ENCODE peak calls at places on chromosomes 6 and 20, in four cellular contexts. One of them, this sample, is unnamed.

GRCh38 chr6:24779416-24779815 is 4.7 kb downstream of the GMNN start:
- DNase-seq in uterus: no peak
- DNase-seq in CD8-positive, alpha-beta memory T cell: no peak
- DNase-seq in Peyer's patch: no peak
- DNase-seq in this sample: no peak

GRCh38 chr6:38443341-38443740 is 196.4 kb downstream of the BTBD9 start:
- DNase-seq in Peyer's patch: no peak
- DNase-seq in CD8-positive, alpha-beta memory T cell: no peak
- DNase-seq in uterus: no peak
- DNase-seq in this sample: no peak

GRCh38 chr6:149275621-149276020 is 41.9 kb upstream of the TAB2 start:
- DNase-seq in Peyer's patch: no peak
- DNase-seq in CD8-positive, alpha-beta memory T cell: no peak
- DNase-seq in uterus: no peak
- DNase-seq in this sample: no peak

GRCh38 chr6:121055572-121056163 is 278.6 kb downstream of the TBC1D32 start:
- DNase-seq in Peyer's patch: no peak
- DNase-seq in uterus: no peak
- DNase-seq in CD8-positive, alpha-beta memory T cell: peak; percentile 19
- DNase-seq in this sample: no peak

GRCh38 chr6:27882624-27883023 is 29.6 kb downstream of the OR2B2 start:
- DNase-seq in Peyer's patch: no peak
- DNase-seq in uterus: no peak
- DNase-seq in CD8-positive, alpha-beta memory T cell: no peak
- DNase-seq in this sample: no peak

GRCh38 chr6:36657265-36657664 is 21.2 kb upstream of the CDKN1A start:
- DNase-seq in CD8-positive, alpha-beta memory T cell: no peak
- DNase-seq in uterus: no peak
- DNase-seq in Peyer's patch: no peak
- DNase-seq in this sample: no peak

GRCh38 chr20:8309638-8310037 is 177.6 kb downstream of the PLCB1 start:
- DNase-seq in CD8-positive, alpha-beta memory T cell: no peak
- DNase-seq in Peyer's patch: no peak
- DNase-seq in uterus: no peak
- DNase-seq in this sample: no peak

GRCh38 chr20:58895796-58896180 is 43.3 kb downstream of the GNAS start:
- DNase-seq in uterus: no peak
- DNase-seq in CD8-positive, alpha-beta memory T cell: no peak
- DNase-seq in Peyer's patch: no peak
- DNase-seq in this sample: no peak

GRCh38 chr20:57148266-57148665 is 118.2 kb downstream of the BMP7 start:
- DNase-seq in CD8-positive, alpha-beta memory T cell: no peak
- DNase-seq in Peyer's patch: no peak
- DNase-seq in uterus: no peak
- DNase-seq in this sample: peak; percentile 32

GRCh38 chr6:73732845-73733675 is 37.1 kb downstream of the CD109 start:
- DNase-seq in CD8-positive, alpha-beta memory T cell: peak; percentile 56
- DNase-seq in Peyer's patch: peak; percentile 65
- DNase-seq in uterus: peak; percentile 71
- DNase-seq in this sample: peak; percentile 77

GRCh38 chr20:35134900-35135299 is 12.2 kb downstream of the EDEM2 start:
- DNase-seq in uterus: no peak
- DNase-seq in Peyer's patch: no peak
- DNase-seq in CD8-positive, alpha-beta memory T cell: no peak
- DNase-seq in this sample: no peak

GRCh38 chr6:88008411-88008810 is 39.2 kb upstream of the SPACA1 start:
- DNase-seq in uterus: no peak
- DNase-seq in Peyer's patch: no peak
- DNase-seq in CD8-positive, alpha-beta memory T cell: no peak
- DNase-seq in this sample: no peak

DNA sequence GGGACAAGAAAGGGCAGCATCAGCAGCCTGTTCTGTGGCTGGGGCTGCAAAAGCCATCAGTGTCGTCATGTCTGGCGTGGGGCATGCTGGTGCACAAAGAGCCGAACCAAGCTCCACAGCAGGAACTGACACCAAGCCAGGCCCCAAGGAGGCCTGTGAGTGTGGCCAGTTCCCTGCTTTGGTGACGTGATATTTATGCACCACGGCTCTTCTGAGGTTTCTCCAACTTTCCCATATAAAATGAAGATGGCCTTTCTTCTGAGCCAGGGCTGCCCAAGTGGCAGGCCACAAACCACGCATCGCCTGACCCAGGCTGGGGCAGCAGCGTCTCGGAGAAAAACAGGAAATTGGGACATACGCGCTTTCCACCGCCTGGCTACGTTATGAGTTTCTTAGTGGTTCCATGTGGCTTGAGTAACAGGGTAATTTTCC is 109.9 kb downstream of the RIN2 start:
- DNase-seq in CD8-positive, alpha-beta memory T cell: no peak
- DNase-seq in Peyer's patch: no peak
- DNase-seq in uterus: no peak
- DNase-seq in this sample: no peak
- H3K27ac ChIP-seq in CD8-positive, alpha-beta memory T cell: no peak overlapping the region
- H3K27ac ChIP-seq in Peyer's patch: no peak overlapping the region
- H3K27ac ChIP-seq in uterus: no peak overlapping the region
- H3K27ac ChIP-seq in this sample: no peak overlapping the region

GRCh38 chr6:29964553-29964903 is 22.2 kb downstream of the HLA-A start:
- DNase-seq in CD8-positive, alpha-beta memory T cell: no peak
- DNase-seq in Peyer's patch: no peak
- DNase-seq in uterus: no peak
- DNase-seq in this sample: no peak

GRCh38 chr6:29967379-29968010 is 25.2 kb downstream of the HLA-A start:
- DNase-seq in Peyer's patch: no peak
- DNase-seq in CD8-positive, alpha-beta memory T cell: no peak
- DNase-seq in uterus: no peak
- DNase-seq in this sample: no peak

GRCh38 chr6:29964904-29965872 is 22.9 kb downstream of the HLA-A start:
- DNase-seq in uterus: peak; percentile 72
- DNase-seq in CD8-positive, alpha-beta memory T cell: peak; percentile 80
- DNase-seq in Peyer's patch: peak; percentile 77
- DNase-seq in this sample: peak; percentile 79

GRCh38 chr6:29968130-29968529 is 25.8 kb downstream of the HLA-A start:
- DNase-seq in uterus: no peak
- DNase-seq in CD8-positive, alpha-beta memory T cell: no peak
- DNase-seq in Peyer's patch: no peak
- DNase-seq in this sample: no peak

GRCh38 chr6:29965873-29966601 is 23.7 kb downstream of the HLA-A start:
- DNase-seq in uterus: peak; percentile 73
- DNase-seq in Peyer's patch: peak; percentile 88
- DNase-seq in CD8-positive, alpha-beta memory T cell: peak; percentile 53
- DNase-seq in this sample: peak; percentile 95
- H3K4me3 ChIP-seq in uterus: peak overlapping the region; percentile 11
- H3K4me3 ChIP-seq in Peyer's patch: peak overlapping the region; percentile 33
- H3K4me3 ChIP-seq in CD8-positive, alpha-beta memory T cell: peak overlapping the region; percentile 69
- H3K4me3 ChIP-seq in this sample: peak overlapping the region; percentile 12

GRCh38 chr6:43935921-43936320 is 165.9 kb downstream of the VEGFA start:
- DNase-seq in Peyer's patch: no peak
- DNase-seq in uterus: peak; percentile 11
- DNase-seq in CD8-positive, alpha-beta memory T cell: no peak
- DNase-seq in this sample: no peak

GRCh38 chr6:43932259-43932900 is 162.4 kb downstream of the VEGFA start:
- DNase-seq in CD8-positive, alpha-beta memory T cell: no peak
- DNase-seq in uterus: no peak
- DNase-seq in Peyer's patch: no peak
- DNase-seq in this sample: peak; percentile 1

GRCh38 chr6:43933111-43933885 is 163.3 kb downstream of the VEGFA start:
- DNase-seq in uterus: peak; percentile 59
- DNase-seq in CD8-positive, alpha-beta memory T cell: no peak
- DNase-seq in Peyer's patch: peak; percentile 34
- DNase-seq in this sample: peak; percentile 41

GRCh38 chr6:43934803-43935602 is 165.0 kb downstream of the VEGFA start:
- DNase-seq in CD8-positive, alpha-beta memory T cell: no peak
- DNase-seq in uterus: peak; percentile 18
- DNase-seq in Peyer's patch: no peak
- DNase-seq in this sample: no peak

GRCh38 chr6:43934183-43934802 is 164.3 kb downstream of the VEGFA start:
- DNase-seq in Peyer's patch: no peak
- DNase-seq in uterus: no peak
- DNase-seq in CD8-positive, alpha-beta memory T cell: no peak
- DNase-seq in this sample: no peak
- H3K27ac ChIP-seq in Peyer's patch: no peak overlapping the region
- H3K27ac ChIP-seq in uterus: peak overlapping the region; percentile 30
- H3K27ac ChIP-seq in CD8-positive, alpha-beta memory T cell: no peak overlapping the region
- H3K27ac ChIP-seq in this sample: no peak overlapping the region

DNA sequence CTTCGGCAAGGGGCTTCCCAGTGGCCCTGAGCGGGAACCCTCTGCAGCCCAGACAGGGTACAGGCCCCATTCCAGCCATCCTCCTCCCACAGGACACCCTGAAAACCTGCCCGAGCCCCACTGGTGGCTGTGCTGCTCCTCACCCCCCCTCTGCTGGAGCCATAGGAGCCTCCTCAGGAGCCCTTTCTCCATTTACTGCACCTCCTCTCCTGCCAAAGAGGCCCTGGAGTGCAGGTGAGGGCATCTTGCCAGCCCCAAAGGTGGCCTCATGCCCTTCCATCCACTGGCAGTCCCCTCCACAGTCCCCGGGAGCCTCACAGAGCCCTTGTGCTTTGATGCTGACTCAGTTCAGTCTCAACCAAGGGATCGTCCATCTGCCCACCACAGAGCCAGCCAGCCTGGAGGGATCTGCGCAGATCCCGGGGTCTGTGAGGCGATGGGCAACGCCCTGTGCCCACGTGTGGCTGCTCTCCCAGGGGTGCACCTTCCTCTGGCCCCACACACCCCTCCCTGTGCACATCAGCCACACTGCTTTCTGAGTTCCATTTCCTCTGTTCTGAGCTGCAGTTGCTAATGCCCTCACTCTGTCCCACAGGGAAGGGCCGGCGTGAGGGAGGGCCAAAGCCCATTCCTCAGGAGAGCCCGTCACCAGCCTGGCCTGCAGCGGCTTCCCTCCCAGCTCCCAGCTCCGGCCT is 228.5 kb downstream of the DLL1 start:
- DNase-seq in uterus: no peak
- DNase-seq in CD8-positive, alpha-beta memory T cell: no peak
- DNase-seq in Peyer's patch: peak; percentile 36
- DNase-seq in this sample: peak; percentile 34
- H3K4me3 ChIP-seq in uterus: no peak overlapping the region
- H3K4me3 ChIP-seq in CD8-positive, alpha-beta memory T cell: no peak overlapping the region
- H3K4me3 ChIP-seq in Peyer's patch: no peak overlapping the region
- H3K4me3 ChIP-seq in this sample: no peak overlapping the region